ENCODE peak calls at places on chromosome 10, in five cellular contexts. D is astrocyte; U is pancreas; X is naive thymus-derived CD8-positive, alpha-beta T cell; S is non-pigmented ciliary epithelial cell. C is an unnamed sample.

GRCh38 chr10:132981746-132982145 is 39.4 kb upstream of the CFAP46 start:
- DNase-seq in X (no peak), U (peak), D (no peak), S (no peak), C (no peak)

GRCh38 chr10:25934673-25935139 is 677 bp downstream of the MYO3A start:
- DNase-seq in X (peak), S (no peak), D (no peak), U (peak), C (no peak)

GRCh38 chr10:77004917-77005564 is 632.6 kb downstream of the KCNMA1 start:
- DNase-seq in X (no peak), U (no peak), S (peak), D (peak), C (peak)

GRCh38 chr10:100826983-100827818 is 81.8 kb downstream of the PAX2 start:
- DNase-seq in X (peak), D (no peak), U (peak), S (no peak), C (no peak)

GRCh38 chr10:112484399-112484798 is 37.4 kb downstream of the VTI1A start:
- DNase-seq in X (no peak), U (no peak), S (no peak), D (no peak), C (no peak)

GRCh38 chr10:67934331-67934730 is 49.9 kb downstream of the SIRT1 start:
- DNase-seq in U (no peak), D (no peak), S (no peak), X (no peak), C (no peak)

GRCh38 chr10:58152698-58153263 is 114.9 kb downstream of the IPMK start:
- DNase-seq in U (no peak), X (peak), D (peak), S (peak), C (peak)

GRCh38 chr10:119675483-119676170 is 24.4 kb downstream of the BAG3 start:
- DNase-seq in U (no peak), S (no peak), D (no peak), X (no peak), C (no peak)

GRCh38 chr10:130027716-130028464 is 63.8 kb upstream of the EBF3 start:
- DNase-seq in S (no peak), U (peak), X (no peak), D (no peak), C (no peak)

GRCh38 chr10:17062493-17063487 is 66.8 kb downstream of the CUBN start:
- DNase-seq in U (peak), X (no peak), S (peak), D (peak), C (peak)

GRCh38 chr10:67665491-67665890 is 30.5 kb downstream of the CTNNA3 start:
- DNase-seq in U (no peak), X (no peak), S (no peak), D (no peak), C (peak)

GRCh38 chr10:88546462-88546861 is 36.7 kb downstream of the RNLS start:
- DNase-seq in U (no peak), D (no peak), X (no peak), S (no peak), C (no peak)

GRCh38 chr10:62076872-62077271 is 175.4 kb downstream of the ARID5B start:
- DNase-seq in X (peak), D (peak), S (peak), U (no peak), C (peak)

GRCh38 chr10:31136951-31137885 is 105.6 kb upstream of the ZNF438 start:
- DNase-seq in X (peak), U (no peak), S (no peak), D (peak), C (peak)

GRCh38 chr10:129796611-129797420 is 167.3 kb downstream of the EBF3 start:
- DNase-seq in U (no peak), X (no peak), D (no peak), S (no peak), C (no peak)

GRCh38 chr10:110431659-110432058 is 66.0 kb upstream of the DUSP5 start:
- DNase-seq in S (no peak), D (no peak), U (peak), X (no peak), C (no peak)

GRCh38 chr10:33506838-33507661 is 172.6 kb upstream of the NRP1 start:
- DNase-seq in S (no peak), D (peak), U (no peak), X (no peak), C (peak)

GRCh38 chr10:31650010-31650409 is 278.6 kb downstream of the ARHGAP12 start:
- DNase-seq in X (no peak), D (peak), S (peak), U (no peak), C (peak)

GRCh38 chr10:70283445-70284399 is at the start of gene NPFFR1:
- DNase-seq in D (no peak), S (no peak), X (no peak), U (peak), C (no peak)

GRCh38 chr10:102634696-102635095 is 9.6 kb upstream of the TRIM8 start:
- DNase-seq in X (no peak), D (no peak), U (no peak), S (no peak), C (peak)

GRCh38 chr10:118669835-118670234 is 74.4 kb upstream of the PRLHR start:
- DNase-seq in D (no peak), S (no peak), X (no peak), U (no peak), C (no peak)

GRCh38 chr10:43867667-43868361 is 219.1 kb upstream of the ZNF32 start:
- DNase-seq in S (no peak), D (peak), U (no peak), X (no peak), C (peak)